ENCODE peak calls at places on chromosomes 1 and 21, in seven cellular contexts. V, A, F, D, H, P and O are unnamed samples.

GRCh38 chr1:61050541-61051454 is 31.6 kb upstream of the NFIA start:
- DNase-seq in P (peak), A (peak), F (no peak), D (peak), H (peak), V (no peak), O (peak)

GRCh38 chr1:99685516-99686180 is 39.7 kb downstream of the PALMD start:
- DNase-seq in H (peak), D (peak), P (peak), V (peak), A (peak), F (peak), O (peak)

GRCh38 chr1:186094170-186094569 is 280.9 kb downstream of the TPR start:
- DNase-seq in P (no peak), A (no peak), V (peak), F (no peak), H (no peak), D (no peak), O (no peak)

GRCh38 chr21:36547464-36547863 is 67.5 kb upstream of the CLDN14 start:
- DNase-seq in A (no peak), V (no peak), F (no peak), H (no peak), P (no peak), D (no peak), O (no peak)

GRCh38 chr21:36454079-36454478 is 25.8 kb downstream of the CLDN14 start:
- DNase-seq in P (no peak), H (no peak), D (no peak), V (no peak), F (no peak), A (no peak), O (no peak)

GRCh38 chr1:166343276-166343675 is 176.5 kb upstream of the FAM78B start:
- DNase-seq in D (no peak), P (no peak), A (no peak), H (no peak), F (no peak), V (no peak), O (no peak)

GRCh38 chr1:114122891-114123621 is 30.6 kb downstream of the SYT6 start:
- DNase-seq in F (no peak), H (no peak), P (no peak), D (peak), V (peak), A (no peak), O (no peak)

GRCh38 chr1:54600947-54601725 is 22.2 kb downstream of the FAM151A start:
- DNase-seq in D (no peak), A (no peak), F (no peak), V (no peak), H (no peak), P (no peak), O (no peak)

GRCh38 chr1:94660994-94661393 is 119.4 kb upstream of the F3 start:
- DNase-seq in D (no peak), F (no peak), P (no peak), V (peak), H (no peak), A (no peak), O (no peak)

GRCh38 chr1:23528245-23528978 is 2.6 kb downstream of the E2F2 start:
- DNase-seq in F (peak), H (peak), A (peak), P (peak), D (peak), V (peak), O (peak)

GRCh38 chr1:113630340-113631327 is 128.7 kb downstream of the PHTF1 start:
- DNase-seq in H (no peak), P (no peak), V (no peak), D (no peak), A (no peak), F (no peak), O (no peak)

GRCh38 chr1:27544818-27545612 is 55.0 kb upstream of the WASF2 start:
- DNase-seq in H (no peak), A (no peak), P (peak), D (no peak), F (no peak), V (peak), O (no peak)

GRCh38 chr1:155648207-155649147 is 38.5 kb downstream of the MSTO1 start:
- DNase-seq in A (no peak), D (peak), H (no peak), P (no peak), F (peak), V (peak), O (no peak)

GRCh38 chr1:37862330-37862729 is 2.9 kb upstream of the MTF1 start:
- DNase-seq in D (peak), V (no peak), F (no peak), A (no peak), P (no peak), H (no peak), O (no peak)

GRCh38 chr1:202123336-202123813 is 658 bp downstream of the GPR37L1 start:
- DNase-seq in A (no peak), P (no peak), V (no peak), F (no peak), D (no peak), H (no peak), O (no peak)

GRCh38 chr1:37064059-37064458 is 29.7 kb upstream of the GRIK3 start:
- DNase-seq in V (no peak), P (no peak), H (no peak), F (no peak), D (no peak), A (no peak), O (no peak)

GRCh38 chr1:213201380-213202155 is 150.5 kb downstream of the RPS6KC1 start:
- DNase-seq in F (no peak), P (no peak), V (peak), A (no peak), H (no peak), D (no peak), O (no peak)

GRCh38 chr1:184028854-184029623 is 8.5 kb downstream of the COLGALT2 start:
- DNase-seq in H (no peak), F (no peak), V (no peak), A (no peak), D (no peak), P (no peak), O (no peak)

GRCh38 chr1:187877220-187877619 is 1048.5 kb downstream of the PLA2G4A start:
- DNase-seq in H (no peak), V (no peak), F (no peak), A (no peak), D (no peak), P (no peak), O (no peak)

GRCh38 chr1:117760069-117760468 is 154.2 kb downstream of the TENT5C start:
- DNase-seq in D (no peak), A (no peak), H (no peak), P (no peak), F (no peak), V (no peak), O (no peak)

GRCh38 chr1:175792126-175792525 is 48.7 kb upstream of the TNR start:
- DNase-seq in D (no peak), A (no peak), P (no peak), H (no peak), F (no peak), V (no peak), O (no peak)

GRCh38 chr21:14900058-14900457 is 164.7 kb downstream of the NRIP1 start:
- DNase-seq in V (peak), P (no peak), A (no peak), D (no peak), F (no peak), H (no peak), O (no peak)

GRCh38 chr1:233732206-233732605 is 118.3 kb downstream of the KCNK1 start:
- DNase-seq in F (no peak), P (no peak), D (no peak), A (no peak), H (no peak), V (no peak), O (no peak)

GRCh38 chr1:110390096-110390495 is 730 bp downstream of the SLC16A4 start:
- DNase-seq in F (no peak), V (peak), D (peak), H (no peak), A (no peak), P (peak), O (no peak)

GRCh38 chr1:93811646-93812045 is 67.4 kb downstream of the DNTTIP2 start:
- DNase-seq in V (peak), F (no peak), D (no peak), P (no peak), H (no peak), A (no peak), O (no peak)

GRCh38 chr1:5254975-5255374 is 600.6 kb downstream of the AJAP1 start:
- DNase-seq in D (no peak), V (no peak), A (no peak), H (no peak), F (no peak), P (no peak), O (no peak)

GRCh38 chr21:36927718-36928117 is 38.8 kb downstream of the HLCS start:
- DNase-seq in D (peak), P (peak), A (peak), V (peak), F (peak), H (peak), O (peak)

GRCh38 chr1:227892930-227893695 is 54.6 kb downstream of the WNT9A start:
- DNase-seq in H (peak), A (peak), P (no peak), F (no peak), V (no peak), D (no peak), O (no peak)

GRCh38 chr1:7042322-7043231 is 257.3 kb downstream of the CAMTA1 start:
- DNase-seq in F (peak), H (no peak), P (no peak), D (peak), A (no peak), V (peak), O (peak)

GRCh38 chr1:208899438-208899837 is 655.3 kb upstream of the PLXNA2 start:
- DNase-seq in A (no peak), D (no peak), V (no peak), P (no peak), H (no peak), F (no peak), O (no peak)

GRCh38 chr21:46635324-46636180 is at the start of gene PRMT2:
- DNase-seq in F (peak), H (peak), A (peak), V (peak), D (peak), P (peak), O (peak)
- TF ChIP-seq POLR2A in F (peak), H (peak), A (peak), V (peak), D (peak), P (peak), O (peak)

GRCh38 chr21:33230518-33231324 is 983 bp downstream of the IFNAR2 start:
- DNase-seq in F (no peak), P (peak), H (peak), A (peak), V (peak), D (peak), O (no peak)
- TF ChIP-seq POLR2A in F (no peak), P (no peak), H (no peak), A (no peak), V (no peak), D (no peak), O (no peak)

GRCh38 chr1:12597792-12598191 is 20.2 kb downstream of the DHRS3 start:
- DNase-seq in A (no peak), F (no peak), D (no peak), V (no peak), P (no peak), H (no peak), O (peak)

GRCh38 chr1:12593621-12594066 is 24.4 kb downstream of the DHRS3 start:
- DNase-seq in V (peak), F (no peak), D (no peak), H (no peak), A (no peak), P (peak), O (peak)

GRCh38 chr1:12594966-12595838 is 22.8 kb downstream of the DHRS3 start:
- DNase-seq in P (peak), H (no peak), A (peak), V (peak), D (peak), F (no peak), O (peak)

GRCh38 chr1:12594490-12594889 is 23.5 kb downstream of the DHRS3 start:
- DNase-seq in F (no peak), A (no peak), V (no peak), H (no peak), D (no peak), P (no peak), O (no peak)

DNA sequence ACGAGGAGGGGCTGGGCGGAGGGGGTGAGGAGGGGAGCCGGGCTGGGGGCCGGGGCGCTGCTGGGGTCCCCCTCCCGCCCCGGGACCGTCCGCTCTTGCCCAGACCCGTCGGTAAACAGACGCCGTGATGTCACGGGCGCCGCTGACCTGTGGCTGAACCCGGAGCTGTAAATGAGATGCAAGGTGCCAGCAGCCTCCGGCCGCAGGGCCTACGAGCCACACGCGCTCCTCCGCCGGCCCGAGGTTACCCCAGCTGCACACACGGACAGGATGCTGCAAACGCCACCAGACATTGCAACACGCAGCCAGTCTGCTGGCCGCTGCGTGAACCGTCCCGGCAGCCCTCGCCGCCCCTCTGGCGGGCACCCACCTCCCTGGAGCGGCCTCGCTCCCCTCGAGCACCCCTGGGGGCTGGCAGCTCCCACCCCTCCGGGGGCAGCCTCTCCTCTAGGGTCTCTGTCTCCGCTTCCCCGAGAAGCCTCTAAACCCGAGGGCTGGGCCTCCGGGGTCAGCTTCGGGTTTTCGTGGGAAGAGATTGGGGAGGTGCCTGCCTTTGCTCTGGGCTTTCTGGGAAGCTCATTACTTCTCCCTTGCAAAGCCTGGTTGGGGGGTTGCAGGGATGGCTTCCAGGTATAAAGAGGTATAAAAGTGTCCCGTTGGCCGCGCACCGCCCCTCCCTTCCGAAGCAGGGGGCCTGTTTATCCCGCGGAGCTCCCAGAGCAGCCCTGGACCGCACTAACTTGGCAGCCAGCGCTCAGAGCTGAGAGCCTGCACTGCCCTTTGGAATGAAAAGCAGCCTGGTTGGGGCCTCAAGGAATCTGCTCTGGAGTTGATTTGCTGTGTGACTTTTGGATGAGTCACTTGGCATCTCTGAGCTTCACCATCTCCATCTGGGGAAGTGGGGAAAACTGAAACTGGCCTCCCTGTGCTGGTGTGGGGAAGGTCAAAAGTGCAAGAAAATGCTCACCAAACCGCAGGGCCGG is 21.9 kb downstream of the DHRS3 start:
- DNase-seq in P (peak), V (peak), H (peak), D (peak), F (no peak), A (peak), O (peak)
- TF ChIP-seq POLR2A in P (peak), V (peak), H (no peak), D (peak), F (no peak), A (no peak), O (peak)

GRCh38 chr1:41623736-41624135 is 139.3 kb upstream of the EDN2 start:
- DNase-seq in A (no peak), P (no peak), H (no peak), D (no peak), V (no peak), F (no peak), O (no peak)

GRCh38 chr1:41621256-41621655 is 136.8 kb upstream of the EDN2 start:
- DNase-seq in P (no peak), H (no peak), D (no peak), V (no peak), A (no peak), F (no peak), O (no peak)

GRCh38 chr1:41622402-41622801 is 137.9 kb upstream of the EDN2 start:
- DNase-seq in H (no peak), A (no peak), F (no peak), V (peak), D (no peak), P (no peak), O (no peak)

GRCh38 chr1:41621791-41622190 is 137.3 kb upstream of the EDN2 start:
- DNase-seq in A (no peak), F (no peak), D (no peak), V (no peak), P (no peak), H (no peak), O (no peak)

DNA sequence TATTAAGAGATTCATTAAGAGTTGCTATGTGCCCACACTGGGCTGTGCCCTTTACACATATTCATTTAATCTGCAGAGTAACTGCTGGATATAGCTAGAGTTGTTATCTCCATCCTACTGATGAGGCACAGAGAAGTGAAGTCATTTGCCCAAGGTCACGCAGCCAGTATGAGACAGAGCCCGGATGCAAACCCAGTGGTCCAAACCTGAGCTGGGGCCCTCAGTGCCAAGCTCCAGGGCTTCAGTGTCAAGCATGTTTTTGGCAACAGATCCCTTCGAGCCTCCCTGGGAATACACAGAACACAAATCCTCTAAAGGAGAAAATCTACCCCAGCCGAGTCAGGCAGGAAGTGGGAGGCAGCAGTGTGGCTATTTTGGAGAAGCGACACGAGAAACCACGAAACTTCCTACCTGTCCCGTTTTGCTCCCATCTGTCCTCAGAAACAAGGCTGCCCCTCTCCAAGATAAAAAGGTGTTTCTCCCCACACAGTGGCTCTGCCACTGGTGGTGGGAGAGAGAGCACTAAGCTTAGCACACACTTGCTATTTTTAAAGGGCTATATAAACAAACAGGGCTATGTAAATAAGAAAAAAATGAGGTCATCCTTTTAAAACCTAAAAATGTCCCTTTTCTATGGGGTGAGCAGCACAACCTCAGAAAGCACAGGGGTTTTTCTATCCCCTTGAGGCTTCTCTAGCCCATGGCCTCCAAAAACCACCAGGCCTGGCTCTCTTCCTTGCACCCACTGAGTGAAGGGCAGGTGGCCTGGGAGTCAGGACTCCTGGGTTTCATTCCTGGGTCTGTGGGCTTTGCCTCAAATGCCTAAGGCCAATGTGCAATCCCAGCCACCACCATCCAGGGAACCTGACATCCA is 138.6 kb upstream of the EDN2 start:
- DNase-seq in P (no peak), V (peak), H (no peak), A (no peak), D (no peak), F (no peak), O (no peak)
- TF ChIP-seq POLR2A in P (no peak), V (no peak), H (no peak), A (no peak), D (no peak), F (no peak), O (no peak)